ENCODE peak calls at places on chromosomes 13 and 19, in four cellular contexts. One of them, this sample, is unnamed.

GRCh38 chr13:107838592-107839161 is 376.7 kb downstream of the LIG4 start:
- DNase-seq in neuronal stem cell: no peak
- DNase-seq in NCI-H1105 treated with DMSO at 0.1 percent for 48 hours: peak; percentile 99
- DNase-seq in stimulated activated CD8-positive, alpha-beta memory T cell treated with anti-CD3 and anti-CD28 coated beads, Interleukin-15, amount 100 ng/mL, for 1 hour: no peak
- DNase-seq in this sample: no peak

GRCh38 chr19:18046066-18046718 is 38.2 kb downstream of the ARRDC2 start:
- DNase-seq in NCI-H1105 treated with DMSO at 0.1 percent for 48 hours: no peak
- DNase-seq in neuronal stem cell: no peak
- DNase-seq in stimulated activated CD8-positive, alpha-beta memory T cell treated with anti-CD3 and anti-CD28 coated beads, Interleukin-15, amount 100 ng/mL, for 1 hour: no peak
- DNase-seq in this sample: no peak

GRCh38 chr13:100234524-100235136 is 145.7 kb downstream of the PCCA start:
- DNase-seq in neuronal stem cell: no peak
- DNase-seq in stimulated activated CD8-positive, alpha-beta memory T cell treated with anti-CD3 and anti-CD28 coated beads, Interleukin-15, amount 100 ng/mL, for 1 hour: no peak
- DNase-seq in NCI-H1105 treated with DMSO at 0.1 percent for 48 hours: no peak
- DNase-seq in this sample: no peak

GRCh38 chr19:28468701-28469459 is 744.1 kb downstream of the UQCRFS1 start:
- DNase-seq in neuronal stem cell: no peak
- DNase-seq in NCI-H1105 treated with DMSO at 0.1 percent for 48 hours: peak; percentile 26
- DNase-seq in stimulated activated CD8-positive, alpha-beta memory T cell treated with anti-CD3 and anti-CD28 coated beads, Interleukin-15, amount 100 ng/mL, for 1 hour: no peak
- DNase-seq in this sample: no peak

GRCh38 chr13:70941454-70941853 is 833.2 kb upstream of the KLHL1 start:
- DNase-seq in neuronal stem cell: no peak
- DNase-seq in stimulated activated CD8-positive, alpha-beta memory T cell treated with anti-CD3 and anti-CD28 coated beads, Interleukin-15, amount 100 ng/mL, for 1 hour: no peak
- DNase-seq in NCI-H1105 treated with DMSO at 0.1 percent for 48 hours: no peak
- DNase-seq in this sample: no peak

GRCh38 chr19:30669329-30670010 is 297.3 kb downstream of the ZNF536 start:
- DNase-seq in NCI-H1105 treated with DMSO at 0.1 percent for 48 hours: peak; percentile 36
- DNase-seq in stimulated activated CD8-positive, alpha-beta memory T cell treated with anti-CD3 and anti-CD28 coated beads, Interleukin-15, amount 100 ng/mL, for 1 hour: peak; percentile 8
- DNase-seq in neuronal stem cell: peak; percentile 73
- DNase-seq in this sample: peak; percentile 12

GRCh38 chr13:50596776-50597203 is 246.7 kb downstream of the DLEU7 start:
- DNase-seq in NCI-H1105 treated with DMSO at 0.1 percent for 48 hours: no peak
- DNase-seq in stimulated activated CD8-positive, alpha-beta memory T cell treated with anti-CD3 and anti-CD28 coated beads, Interleukin-15, amount 100 ng/mL, for 1 hour: no peak
- DNase-seq in neuronal stem cell: no peak
- DNase-seq in this sample: no peak

GRCh38 chr19:5130371-5131030 is 161.6 kb downstream of the KDM4B start:
- DNase-seq in NCI-H1105 treated with DMSO at 0.1 percent for 48 hours: no peak
- DNase-seq in stimulated activated CD8-positive, alpha-beta memory T cell treated with anti-CD3 and anti-CD28 coated beads, Interleukin-15, amount 100 ng/mL, for 1 hour: peak; percentile 17
- DNase-seq in neuronal stem cell: no peak
- DNase-seq in this sample: no peak

GRCh38 chr13:43935878-43936277 is 56.2 kb downstream of the LACC1 start:
- DNase-seq in NCI-H1105 treated with DMSO at 0.1 percent for 48 hours: no peak
- DNase-seq in neuronal stem cell: no peak
- DNase-seq in stimulated activated CD8-positive, alpha-beta memory T cell treated with anti-CD3 and anti-CD28 coated beads, Interleukin-15, amount 100 ng/mL, for 1 hour: no peak
- DNase-seq in this sample: no peak

GRCh38 chr19:17337675-17338439 is 504 bp downstream of the GTPBP3 start:
- DNase-seq in NCI-H1105 treated with DMSO at 0.1 percent for 48 hours: no peak
- DNase-seq in neuronal stem cell: no peak
- DNase-seq in stimulated activated CD8-positive, alpha-beta memory T cell treated with anti-CD3 and anti-CD28 coated beads, Interleukin-15, amount 100 ng/mL, for 1 hour: no peak
- DNase-seq in this sample: peak; percentile 37